ENCODE peak calls at places on chromosome 13, in seven cellular contexts. O is heart left ventricle, Y is brain microvascular endothelial cell, F is A673, T is endothelial cell, R is psoas muscle, V is esophagus squamous epithelium. H is an unnamed sample.

GRCh38 chr13:99407906-99408702 is 93.2 kb upstream of the TM9SF2 start:
- DNase-seq in R (peak), O (no peak), F (no peak), V (no peak), Y (no peak), T (no peak), H (no peak)

GRCh38 chr13:85610024-85610423 is 189.2 kb downstream of the SLITRK6 start:
- DNase-seq in F (no peak), Y (no peak), R (no peak), V (no peak), O (no peak), T (no peak), H (no peak)

GRCh38 chr13:43223206-43223605 is 199.8 kb downstream of the DNAJC15 start:
- DNase-seq in F (no peak), Y (no peak), T (no peak), O (no peak), R (no peak), V (no peak), H (no peak)

GRCh38 chr13:66069570-66069969 is 1160.6 kb downstream of the PCDH9 start:
- DNase-seq in R (no peak), V (no peak), O (no peak), T (no peak), Y (peak), F (no peak), H (no peak)

GRCh38 chr13:92989301-92989700 is 237.3 kb upstream of the GPC6 start:
- DNase-seq in R (no peak), T (no peak), O (no peak), Y (no peak), F (no peak), V (no peak), H (no peak)

GRCh38 chr13:49444517-49445395 is 682 bp downstream of the SETDB2 start:
- DNase-seq in T (no peak), F (peak), V (no peak), R (no peak), O (no peak), Y (no peak), H (no peak)

GRCh38 chr13:112686364-112686763 is 3.5 kb upstream of the ATP11A start:
- DNase-seq in V (no peak), Y (no peak), F (no peak), R (no peak), T (no peak), O (no peak), H (no peak)

GRCh38 chr13:60663788-60664187 is 266.8 kb downstream of the TDRD3 start:
- DNase-seq in V (no peak), F (no peak), R (no peak), O (no peak), T (no peak), Y (no peak), H (no peak)

GRCh38 chr13:60617863-60618733 is 221.1 kb downstream of the TDRD3 start:
- DNase-seq in F (peak), O (no peak), V (no peak), R (no peak), Y (peak), T (peak), H (no peak)

GRCh38 chr13:98537740-98538139 is 39.2 kb downstream of the STK24 start:
- DNase-seq in O (no peak), V (no peak), T (no peak), Y (no peak), R (no peak), F (no peak), H (no peak)

GRCh38 chr13:27425918-27426630 is 1.7 kb downstream of the GTF3A start:
- DNase-seq in O (peak), F (peak), T (peak), V (peak), R (peak), Y (peak), H (peak)

GRCh38 chr13:112554214-112554850 is 33.6 kb downstream of the TUBGCP3 start:
- DNase-seq in T (no peak), O (no peak), Y (no peak), V (no peak), F (no peak), R (no peak), H (no peak)

GRCh38 chr13:34425307-34425949 is 516.6 kb upstream of the NBEA start:
- DNase-seq in V (no peak), Y (no peak), T (no peak), F (no peak), O (no peak), R (no peak), H (no peak)

GRCh38 chr13:102504002-102504401 is 92.8 kb upstream of the TPP2 start:
- DNase-seq in R (no peak), Y (no peak), V (no peak), O (no peak), F (no peak), T (no peak), H (no peak)

GRCh38 chr13:46665630-46666482 is 112.9 kb downstream of the LRCH1 start:
- DNase-seq in R (no peak), T (no peak), O (no peak), F (peak), Y (no peak), V (no peak), H (no peak)

GRCh38 chr13:76885203-76886004 is 801 bp downstream of the KCTD12 start:
- DNase-seq in F (peak), O (peak), V (peak), Y (peak), T (peak), R (peak), H (peak)

GRCh38 chr13:113625965-113626661 is 31.9 kb downstream of the ATP4B start:
- DNase-seq in Y (no peak), R (peak), T (no peak), O (peak), F (peak), V (no peak), H (no peak)

GRCh38 chr13:76965759-76966421 is 17.6 kb downstream of the ACOD1 start:
- DNase-seq in T (no peak), Y (peak), O (peak), R (peak), V (no peak), F (peak), H (no peak)

GRCh38 chr13:52447354-52447753 is 3.1 kb downstream of the VPS36 start:
- DNase-seq in T (no peak), V (no peak), F (no peak), Y (no peak), R (no peak), O (no peak), H (no peak)

GRCh38 chr13:66341038-66341437 is 889.1 kb downstream of the PCDH9 start:
- DNase-seq in T (no peak), O (no peak), V (no peak), Y (no peak), R (no peak), F (no peak), H (no peak)

GRCh38 chr13:106145997-106146864 is 389.2 kb downstream of the EFNB2 start:
- DNase-seq in F (no peak), R (no peak), T (no peak), O (no peak), Y (no peak), V (no peak), H (no peak)
- TF ChIP-seq CTCF in F (peak), R (no peak), T (no peak), O (no peak), Y (peak), V (no peak), H (no peak)

GRCh38 chr13:33109801-33110200 is 93.6 kb downstream of the KL start:
- DNase-seq in T (peak), F (peak), Y (no peak), O (no peak), V (no peak), R (no peak), H (no peak)
- TF ChIP-seq CTCF in T (peak), F (peak), Y (peak), O (peak), V (no peak), R (no peak), H (no peak)

GRCh38 chr13:101013245-101013644 is 338.6 kb upstream of the TMTC4 start:
- DNase-seq in R (no peak), O (no peak), T (no peak), V (no peak), F (no peak), Y (no peak), H (no peak)
- TF ChIP-seq CTCF in R (no peak), O (no peak), T (no peak), V (no peak), F (no peak), Y (no peak), H (no peak)

GRCh38 chr13:101155920-101156319 is 260.4 kb downstream of the NALCN start:
- DNase-seq in O (no peak), R (no peak), V (no peak), F (no peak), Y (no peak), T (no peak), H (no peak)
- TF ChIP-seq CTCF in O (peak), R (no peak), V (peak), F (peak), Y (peak), T (peak), H (peak)